ENCODE peak calls at places on chromosomes 5 and 9, in four cellular contexts. G, R, P and Q are unnamed samples.

GRCh38 chr5:56200856-56201638 is 32.1 kb downstream of the ANKRD55 start:
- DNase-seq in G (peak), R (peak), P (peak), Q (no peak)

GRCh38 chr5:172245823-172246222 is 37.7 kb downstream of the UBTD2 start:
- DNase-seq in G (peak), R (no peak), P (peak), Q (no peak)

GRCh38 chr9:31304576-31304975 is 1079.9 kb upstream of the ACO1 start:
- DNase-seq in G (peak), R (no peak), P (peak), Q (no peak)

GRCh38 chr5:16987776-16988175 is 51.7 kb upstream of the MYO10 start:
- DNase-seq in G (peak), R (no peak), P (no peak), Q (no peak)

GRCh38 chr9:133572821-133573361 is 36.3 kb downstream of the FAM163B start:
- DNase-seq in G (peak), R (peak), P (no peak), Q (no peak)

GRCh38 chr5:120293796-120294195 is 170.3 kb upstream of the PRR16 start:
- DNase-seq in G (peak), R (no peak), P (peak), Q (no peak)

GRCh38 chr5:84149094-84149493 is 235.6 kb downstream of the EDIL3 start:
- DNase-seq in G (no peak), R (no peak), P (no peak), Q (no peak)

GRCh38 chr5:168693297-168693696 is 114.1 kb upstream of the PANK3 start:
- DNase-seq in G (no peak), R (no peak), P (no peak), Q (no peak)

GRCh38 chr9:8858250-8859161 is 1058.9 kb upstream of the DMAC1 start:
- DNase-seq in G (peak), R (peak), P (peak), Q (no peak)

GRCh38 chr9:115209601-115210306 is 91.8 kb upstream of the TNC start:
- DNase-seq in G (no peak), R (no peak), P (no peak), Q (no peak)

GRCh38 chr9:91146391-91147019 is 215.2 kb downstream of the AUH start:
- DNase-seq in G (no peak), R (no peak), P (no peak), Q (no peak)

GRCh38 chr9:99294850-99295461 is 72.9 kb downstream of the SEC61B start:
- DNase-seq in G (peak), R (no peak), P (peak), Q (no peak)

GRCh38 chr9:2158111-2158610 is 143.0 kb downstream of the SMARCA2 start:
- DNase-seq in G (peak), R (peak), P (peak), Q (no peak)

GRCh38 chr9:110405858-110406443 is 68.3 kb upstream of the TXNDC8 start:
- DNase-seq in G (no peak), R (no peak), P (no peak), Q (no peak)

GRCh38 chr9:127612993-127613954 is 1.2 kb downstream of the STXBP1 start:
- DNase-seq in G (peak), R (peak), P (peak), Q (peak)

GRCh38 chr5:39200081-39200480 is 19.3 kb downstream of the FYB1 start:
- DNase-seq in G (no peak), R (no peak), P (no peak), Q (no peak)

GRCh38 chr5:125604104-125604503 is 819.1 kb upstream of the GRAMD2B start:
- DNase-seq in G (no peak), R (no peak), P (peak), Q (no peak)

GRCh38 chr5:87020099-87020934 is 247.4 kb upstream of the RASA1 start:
- DNase-seq in G (peak), R (peak), P (peak), Q (no peak)

GRCh38 chr5:84685121-84685520 is 300.4 kb upstream of the EDIL3 start:
- DNase-seq in G (no peak), R (no peak), P (no peak), Q (no peak)

GRCh38 chr5:141771562-141771961 is 89.5 kb upstream of the ARAP3 start:
- DNase-seq in G (no peak), R (no peak), P (no peak), Q (no peak)

GRCh38 chr9:133607381-133607780 is 1.8 kb downstream of the FAM163B start:
- DNase-seq in G (no peak), R (no peak), P (no peak), Q (no peak)

GRCh38 chr9:134641989-134642384 is 384 bp downstream of the COL5A1 start:
- DNase-seq in G (no peak), R (no peak), P (no peak), Q (no peak)

GRCh38 chr9:34256104-34256503 is 73.0 kb downstream of the KIF24 start:
- DNase-seq in G (no peak), R (no peak), P (no peak), Q (no peak)
- TF ChIP-seq CTCF in G (no peak), R (no peak), P (no peak), Q (no peak)

GRCh38 chr9:38644601-38645000 is 24.2 kb upstream of the ANKRD18A start:
- DNase-seq in G (no peak), R (no peak), P (no peak), Q (no peak)

GRCh38 chr9:38643456-38644173 is 23.2 kb upstream of the ANKRD18A start:
- DNase-seq in G (no peak), R (no peak), P (no peak), Q (no peak)

GRCh38 chr9:38642951-38643350 is 22.6 kb upstream of the ANKRD18A start:
- DNase-seq in G (no peak), R (no peak), P (no peak), Q (no peak)

GRCh38 chr9:38641142-38641541 is 20.7 kb upstream of the ANKRD18A start:
- DNase-seq in G (no peak), R (no peak), P (no peak), Q (no peak)

DNA sequence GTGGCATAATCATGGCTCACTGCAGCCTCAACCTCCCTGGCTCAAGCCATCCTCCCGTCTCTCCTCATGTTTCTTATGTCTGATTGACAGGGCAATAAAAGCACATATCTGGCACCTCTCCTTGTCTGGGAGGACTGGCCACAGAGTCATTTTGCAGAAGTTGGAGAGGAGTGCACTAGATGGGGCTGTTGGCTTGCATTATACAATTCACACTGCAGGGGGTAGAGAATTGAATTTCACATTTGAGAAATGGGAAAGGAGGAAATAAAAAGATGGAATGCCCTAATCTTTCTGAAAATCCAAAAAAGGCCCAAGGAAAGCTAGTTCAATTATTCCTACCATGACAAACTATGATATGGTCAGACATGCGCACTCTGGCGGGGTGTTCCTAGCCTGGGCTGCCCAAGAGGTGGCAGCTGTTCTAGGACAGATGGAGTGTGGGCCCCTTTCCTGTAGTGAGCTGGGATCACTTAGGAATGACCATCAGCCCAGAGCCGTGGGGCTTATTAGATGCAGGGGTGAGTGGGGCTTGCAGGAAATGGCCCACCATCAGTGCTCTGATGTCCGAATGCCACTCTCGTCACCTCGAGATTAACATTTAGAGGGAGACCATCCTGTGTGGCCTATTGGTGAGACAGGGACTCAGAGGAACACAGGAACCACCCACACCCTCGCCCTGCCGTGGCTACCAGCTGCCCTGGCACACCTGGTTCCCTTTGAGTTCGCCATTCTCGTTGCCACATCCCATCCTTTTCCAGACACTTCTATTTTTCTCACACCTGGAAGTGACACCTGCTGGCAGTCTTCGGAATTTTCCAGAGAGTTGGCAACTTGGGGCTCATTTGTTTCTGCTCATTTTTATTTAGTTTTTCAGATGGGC is 21.8 kb upstream of the ANKRD18A start:
- DNase-seq in G (peak), R (peak), P (peak), Q (no peak)
- TF ChIP-seq CTCF in G (peak), R (peak), P (peak), Q (no peak)

GRCh38 chr5:53560028-53560427 is 411 bp upstream of the NDUFS4 start:
- DNase-seq in G (no peak), R (no peak), P (no peak), Q (no peak)

GRCh38 chr5:53557386-53557785 is 3.1 kb upstream of the NDUFS4 start:
- DNase-seq in G (no peak), R (no peak), P (peak), Q (no peak)

GRCh38 chr5:53556001-53556400 is 4.4 kb upstream of the NDUFS4 start:
- DNase-seq in G (no peak), R (no peak), P (no peak), Q (no peak)

GRCh38 chr5:53558966-53559365 is 1.5 kb upstream of the NDUFS4 start:
- DNase-seq in G (no peak), R (no peak), P (no peak), Q (no peak)

DNA sequence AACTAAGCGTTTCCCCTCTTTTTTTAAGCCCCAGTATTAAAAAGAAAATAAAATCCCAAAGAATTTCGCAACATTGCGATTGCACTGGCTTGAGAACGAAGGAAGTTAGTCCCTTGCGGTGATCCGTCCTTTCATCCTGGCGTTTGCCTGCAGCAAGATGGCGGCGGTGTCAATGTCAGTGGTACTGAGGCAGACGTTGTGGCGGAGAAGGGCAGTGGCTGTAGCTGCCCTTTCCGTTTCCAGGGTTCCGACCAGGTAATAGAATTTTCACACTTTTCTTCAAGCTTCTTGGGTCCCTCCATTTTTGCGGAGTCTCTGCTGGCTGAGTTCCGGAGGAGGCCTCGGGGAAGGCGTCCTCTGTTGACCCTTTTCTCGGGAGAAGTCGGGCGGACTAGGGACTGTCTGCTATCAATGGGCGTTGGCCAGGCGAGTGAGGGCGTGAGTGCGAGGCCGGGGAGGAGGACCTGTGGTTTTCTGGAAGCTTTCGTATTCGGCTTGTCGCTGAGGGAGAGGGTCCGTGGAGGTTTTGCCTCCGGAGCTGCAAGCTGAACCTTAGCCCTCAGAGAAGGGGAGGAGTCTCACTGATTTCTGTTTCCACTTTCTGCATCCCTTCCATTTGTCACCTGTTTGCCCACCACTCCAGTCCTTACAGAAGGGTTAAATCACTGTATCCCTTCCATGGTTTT is at the start of gene NDUFS4:
- DNase-seq in G (peak), R (peak), P (peak), Q (peak)
- TF ChIP-seq CTCF in G (no peak), R (peak), P (no peak), Q (no peak)

GRCh38 chr5:121873409-121873808 is 21.7 kb downstream of the FTMT start:
- DNase-seq in G (no peak), R (no peak), P (no peak), Q (no peak)

GRCh38 chr5:121872846-121873245 is 21.2 kb downstream of the FTMT start:
- DNase-seq in G (no peak), R (no peak), P (no peak), Q (no peak)

GRCh38 chr5:121867403-121867802 is 15.7 kb downstream of the FTMT start:
- DNase-seq in G (no peak), R (no peak), P (no peak), Q (no peak)

DNA sequence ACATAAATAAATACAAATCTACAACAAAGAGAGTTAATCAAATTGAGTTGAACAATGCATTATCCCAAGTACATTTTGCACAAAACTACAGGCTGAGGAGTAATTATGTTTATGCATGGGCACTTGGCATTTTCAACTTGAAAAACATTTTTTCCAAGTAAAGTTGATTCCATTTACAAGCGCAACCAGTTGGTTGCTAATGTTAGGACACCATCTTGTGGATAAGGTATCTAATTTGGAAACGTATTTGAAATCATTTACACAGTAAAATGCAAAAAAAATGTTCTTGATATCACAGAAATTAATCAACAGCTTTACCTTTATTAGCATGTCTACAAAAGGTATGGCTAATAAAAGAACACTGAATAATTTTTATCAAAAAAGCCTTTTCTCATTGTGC is 18.8 kb downstream of the FTMT start:
- DNase-seq in G (peak), R (no peak), P (peak), Q (no peak)
- TF ChIP-seq CTCF in G (no peak), R (peak), P (no peak), Q (no peak)

GRCh38 chr9:108272350-108272899 is 583.4 kb downstream of the ACTL7B start:
- DNase-seq in G (peak), R (peak), P (peak), Q (no peak)
- TF ChIP-seq CTCF in G (peak), R (peak), P (peak), Q (no peak)